ENCODE peak calls at places on chromosomes 13 and 19, in four cellular contexts. P is neuronal stem cell, R is neural progenitor cell, S is SK-N-SH. N is an unnamed sample. For H3K36me3, the result is how much of the 10 kb centered on the place peaks cover.

GRCh38 chr13:40940841-40941240 is 78.3 kb downstream of the ELF1 start:
- DNase-seq in R (no peak), S (no peak), P (no peak), N (no peak)

GRCh38 chr13:26010487-26011207 is 41.2 kb downstream of the SHISA2 start:
- DNase-seq in S (no peak), R (no peak), P (no peak), N (no peak)

GRCh38 chr19:55269299-55269698 is 10.5 kb upstream of the PPP6R1 start:
- DNase-seq in P (no peak), S (no peak), R (no peak), N (no peak)

GRCh38 chr13:19561585-19561984 is 253 bp upstream of the TPTE2 start:
- DNase-seq in S (peak), P (no peak), R (no peak), N (no peak)

GRCh38 chr13:64753606-64754005 is 2476.5 kb downstream of the PCDH9 start:
- DNase-seq in R (no peak), P (no peak), S (no peak), N (no peak)

GRCh38 chr19:46404039-46404883 is 9.1 kb downstream of the CCDC8 start:
- DNase-seq in P (no peak), R (peak), S (no peak), N (peak)

GRCh38 chr13:62113145-62113544 is 697.5 kb upstream of the PCDH20 start:
- DNase-seq in R (no peak), S (no peak), P (no peak), N (no peak)

GRCh38 chr19:42246143-42246868 is 3.9 kb upstream of the GSK3A start:
- DNase-seq in R (peak), P (no peak), S (peak), N (peak)

GRCh38 chr19:46489445-46490272 is 6.0 kb downstream of the PNMA8B start:
- DNase-seq in R (peak), P (no peak), S (peak), N (peak)

GRCh38 chr13:93172109-93172508 is 54.5 kb upstream of the GPC6 start:
- DNase-seq in P (no peak), S (no peak), R (peak), N (no peak)

GRCh38 chr13:106415427-106415826 is 120.0 kb downstream of the EFNB2 start:
- DNase-seq in S (no peak), P (no peak), R (no peak), N (no peak)

GRCh38 chr19:21084343-21084742 is 2.3 kb downstream of the ZNF714 start:
- DNase-seq in P (no peak), S (no peak), R (no peak), N (no peak)

GRCh38 chr13:89457977-89458376 is 1786.8 kb downstream of the SLITRK5 start:
- DNase-seq in S (no peak), P (no peak), R (no peak), N (no peak)

GRCh38 chr19:18433039-18433691 is 4.8 kb downstream of the ISYNA1 start:
- DNase-seq in R (peak), P (no peak), S (peak), N (peak)

GRCh38 chr19:14116918-14117578 is 514 bp downstream of the PRKACA start:
- DNase-seq in P (no peak), S (peak), R (no peak), N (peak)

GRCh38 chr19:48196321-48196761 is 25.9 kb downstream of the ZSWIM9 start:
- DNase-seq in P (no peak), R (no peak), S (peak), N (no peak)

GRCh38 chr13:106284358-106284757 is 251.1 kb downstream of the EFNB2 start:
- DNase-seq in S (no peak), R (no peak), P (no peak), N (no peak)

DNA sequence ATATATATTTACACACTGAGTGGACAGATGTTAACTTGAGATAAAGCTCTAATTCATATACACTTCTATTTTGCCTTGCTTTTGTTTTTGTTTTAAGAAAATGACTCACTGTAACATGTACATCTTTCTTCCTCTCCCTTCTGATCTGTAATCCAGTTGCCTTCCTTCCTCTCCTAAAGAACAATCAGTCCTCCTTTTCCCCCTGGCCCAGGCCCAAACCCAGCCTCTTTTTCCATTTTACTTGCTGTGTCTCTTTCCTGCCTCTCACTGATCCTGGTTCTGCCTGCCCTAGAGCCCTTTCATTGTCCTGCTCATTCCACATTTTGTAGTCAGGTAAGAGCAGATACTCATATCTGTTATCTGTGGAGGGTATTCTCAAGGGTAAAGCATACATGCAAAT is 50.8 kb downstream of the ZAR1L start:
- DNase-seq in R (no peak), P (no peak), S (no peak), N (peak)
- H3K27ac ChIP-seq in R (no peak), P (no peak), S (no peak), N (peak)

DNA sequence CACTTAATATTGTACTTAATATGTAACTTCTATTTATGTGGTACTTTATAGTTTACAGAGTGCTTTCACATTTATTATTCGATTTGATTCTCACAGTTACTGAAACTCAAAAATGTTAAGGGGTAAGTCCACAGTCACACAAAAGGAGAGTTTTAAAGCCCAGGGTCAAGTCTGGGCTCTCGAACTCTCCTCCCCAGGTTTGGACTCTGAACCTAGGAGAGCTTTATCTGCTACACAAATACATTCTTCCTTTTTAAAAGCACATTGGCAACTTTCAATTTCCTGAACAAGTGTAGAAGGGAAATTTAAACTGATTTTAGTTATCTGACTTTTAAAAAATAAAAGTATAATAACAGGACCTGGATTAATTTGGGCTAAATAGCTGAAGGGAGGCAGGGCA is 139.2 kb downstream of the ZAR1L start:
- DNase-seq in S (no peak), R (no peak), P (no peak), N (no peak)
- H3K36me3 ChIP-seq in S (under half), R (under half), P (under half), N (half or more)

GRCh38 chr19:58058428-58058827 is 654 bp upstream of the ZNF135 start:
- DNase-seq in S (no peak), R (peak), P (no peak), N (no peak)
- H3K27ac ChIP-seq in S (no peak), R (no peak), P (no peak), N (peak)

GRCh38 chr19:7963566-7963965 is 20.1 kb upstream of the TIMM44 start:
- DNase-seq in R (no peak), S (no peak), P (no peak), N (no peak)
- H3K36me3 ChIP-seq in R (under half), S (under half), P (half or more), N (half or more)

GRCh38 chr19:3323026-3323425 is 43.4 kb upstream of the NFIC start:
- DNase-seq in S (no peak), R (no peak), P (no peak), N (no peak)
- H3K27ac ChIP-seq in S (no peak), R (no peak), P (no peak), N (no peak)

GRCh38 chr19:35733180-35734125 is 8.8 kb downstream of the IGFLR1 start:
- DNase-seq in P (no peak), S (no peak), R (no peak), N (no peak)
- H3K36me3 ChIP-seq in P (half or more), S (under half), R (under half), N (half or more)

GRCh38 chr19:15469513-15470297 is 5.4 kb upstream of the RASAL3 start:
- DNase-seq in S (peak), R (peak), P (no peak), N (no peak)

GRCh38 chr19:15467734-15468214 is 3.4 kb upstream of the RASAL3 start:
- DNase-seq in S (no peak), P (no peak), R (no peak), N (no peak)

GRCh38 chr19:15464394-15465385 is at the start of gene RASAL3:
- DNase-seq in P (no peak), S (no peak), R (no peak), N (no peak)

GRCh38 chr19:15468675-15469512 is 4.5 kb upstream of the RASAL3 start:
- DNase-seq in P (no peak), S (peak), R (no peak), N (no peak)

GRCh38 chr19:15466851-15467733 is 2.7 kb upstream of the RASAL3 start:
- DNase-seq in S (no peak), P (no peak), R (no peak), N (no peak)
- H3K27ac ChIP-seq in S (no peak), P (no peak), R (no peak), N (no peak)

GRCh38 chr19:10913716-10914340 is 14.6 kb downstream of the YIPF2 start:
- DNase-seq in P (no peak), R (no peak), S (no peak), N (no peak)
- H3K36me3 ChIP-seq in P (under half), R (under half), S (under half), N (under half)

GRCh38 chr19:35015576-35016351 is 14.5 kb upstream of the SCN1B start:
- DNase-seq in P (no peak), S (peak), R (no peak), N (no peak)
- H3K27ac ChIP-seq in P (no peak), S (no peak), R (no peak), N (no peak)

N was measured in tibial artery.